ENCODE peak calls at places on chromosomes 11 and 22, in nine cellular contexts. S is body of pancreas; Z is chondrocyte; Y is memory B cell; N is kidney glomerular epithelial cell; A is NCI-H748 treated with DMSO at 0.1 percent for 48 hours; U is CD8-positive, alpha-beta memory T cell; O is NCI-H2081; G is left lobe of liver. F is an unnamed sample.

GRCh38 chr11:102239906-102240305 is 77.4 kb upstream of the BIRC3 start:
- DNase-seq in S (no peak), G (no peak), O (no peak), Y (no peak), Z (no peak), U (no peak), A (no peak), N (no peak), F (no peak)

GRCh38 chr11:36458129-36458918 is 51.7 kb downstream of the TRAF6 start:
- DNase-seq in O (no peak), A (no peak), U (no peak), Z (no peak), G (no peak), Y (no peak), S (no peak), N (no peak), F (no peak)

GRCh38 chr11:16741473-16741872 is 3.0 kb downstream of the C11orf58 start:
- DNase-seq in O (peak; percentile 43), A (no peak), S (no peak), Y (no peak), G (peak; percentile 54), U (no peak), N (no peak), Z (no peak), F (no peak)

GRCh38 chr11:86588566-86589090 is 83.8 kb downstream of the ME3 start:
- DNase-seq in A (no peak), N (peak; percentile 65), U (no peak), Z (no peak), O (peak; percentile 77), G (no peak), S (no peak), Y (no peak), F (peak; percentile 80)

GRCh38 chr11:119381186-119381988 is at the start of gene USP2:
- DNase-seq in Z (no peak), A (peak; percentile 83), S (peak; percentile 96), O (peak; percentile 97), N (peak; percentile 94), U (peak; percentile 97), Y (peak; percentile 99), G (peak; percentile 97), F (peak; percentile 97)

GRCh38 chr22:49244466-49245420 is 582.9 kb downstream of the BRD1 start:
- DNase-seq in A (no peak), G (peak; percentile 36), Y (no peak), Z (peak; percentile 68), S (no peak), O (no peak), U (no peak), N (no peak), F (no peak)

GRCh38 chr11:13384837-13385417 is 78.1 kb downstream of the BTBD10 start:
- DNase-seq in S (peak; percentile 25), Y (no peak), Z (no peak), G (no peak), A (peak; percentile 7), N (peak; percentile 49), U (no peak), O (peak; percentile 41), F (peak; percentile 25)

GRCh38 chr11:67396587-67397398 is 4.9 kb downstream of the PPP1CA start:
- DNase-seq in Z (no peak), G (no peak), U (peak; percentile 62), O (no peak), A (no peak), Y (no peak), S (no peak), N (no peak), F (no peak)

GRCh38 chr22:43255299-43255698 is 68.4 kb upstream of the TTLL12 start:
- DNase-seq in S (no peak), Z (no peak), O (no peak), A (no peak), G (no peak), U (no peak), N (no peak), Y (no peak), F (no peak)

GRCh38 chr22:30866811-30867271 is 101.7 kb downstream of the MORC2 start:
- DNase-seq in O (no peak), N (no peak), Z (no peak), G (peak; percentile 35), Y (no peak), U (no peak), S (no peak), A (no peak), F (no peak)

GRCh38 chr11:26730711-26731460 is 9.0 kb upstream of the SLC5A12 start:
- DNase-seq in A (no peak), N (peak; percentile 70), U (no peak), Y (no peak), Z (no peak), G (no peak), O (no peak), S (no peak), F (no peak)

GRCh38 chr11:60936467-60937143 is 12.3 kb downstream of the TMEM132A start:
- DNase-seq in S (no peak), O (no peak), Y (no peak), U (no peak), N (no peak), A (no peak), G (no peak), Z (no peak), F (no peak)

GRCh38 chr11:22456993-22457748 is 119.0 kb downstream of the SLC17A6 start:
- DNase-seq in O (no peak), A (no peak), N (no peak), U (no peak), S (peak; percentile 19), Z (no peak), Y (no peak), G (no peak), F (no peak)

GRCh38 chr11:114059278-114059983 is at the start of gene ZBTB16:
- DNase-seq in O (peak; percentile 54), N (no peak), S (peak; percentile 91), Z (peak; percentile 95), A (peak; percentile 23), Y (no peak), U (peak; percentile 68), G (peak; percentile 89), F (peak; percentile 73)

GRCh38 chr22:20013382-20013871 is 3.2 kb downstream of the ARVCF start:
- DNase-seq in A (peak; percentile 42), S (peak; percentile 47), G (no peak), O (no peak), Y (no peak), N (peak; percentile 11), Z (peak; percentile 90), U (peak; percentile 59), F (peak; percentile 57)

GRCh38 chr22:27130949-27131745 is 473.8 kb downstream of the MIAT start:
- DNase-seq in A (no peak), Z (no peak), O (no peak), U (no peak), N (peak; percentile 16), S (no peak), Y (no peak), G (no peak), F (no peak)

GRCh38 chr22:49406047-49406650 is 421.5 kb downstream of the BRD1 start:
- DNase-seq in A (no peak), Z (no peak), O (no peak), Y (no peak), G (peak; percentile 23), N (no peak), U (no peak), S (no peak), F (no peak)

GRCh38 chr11:88363566-88364169 is 26.1 kb upstream of the CTSC start:
- DNase-seq in Y (no peak), S (no peak), A (no peak), G (no peak), Z (no peak), N (no peak), O (no peak), U (no peak), F (no peak)

GRCh38 chr22:45684752-45685359 is 13.2 kb downstream of the ATXN10 start:
- DNase-seq in Y (no peak), G (no peak), N (no peak), A (no peak), U (no peak), S (no peak), Z (no peak), O (no peak), F (no peak)

GRCh38 chr11:20360650-20361049 is 2.9 kb upstream of the HTATIP2 start:
- DNase-seq in A (no peak), N (peak; percentile 32), G (peak; percentile 50), U (peak; percentile 61), Y (peak; percentile 25), O (no peak), Z (no peak), S (no peak), F (no peak)

GRCh38 chr11:118913411-118914125 is 12.2 kb downstream of the BCL9L start:
- DNase-seq in U (peak; percentile 78), A (no peak), S (peak; percentile 13), O (no peak), N (no peak), Y (no peak), G (no peak), Z (no peak), F (no peak)

GRCh38 chr11:61580292-61580888 is 486 bp downstream of the SYT7 start:
- DNase-seq in A (no peak), G (peak; percentile 51), Z (no peak), S (peak; percentile 40), U (no peak), N (no peak), O (peak; percentile 41), Y (peak; percentile 37), F (no peak)

GRCh38 chr22:39129746-39130145 is 22.7 kb downstream of the CBX7 start:
- DNase-seq in U (no peak), S (no peak), Y (no peak), A (no peak), O (no peak), N (no peak), G (no peak), Z (no peak), F (no peak)

GRCh38 chr11:763549-764321 is 13.6 kb downstream of the GATD1 start:
- DNase-seq in N (no peak), S (no peak), G (no peak), Z (no peak), O (no peak), U (no peak), Y (no peak), A (no peak), F (no peak)

GRCh38 chr11:86938900-86939880 is 16.0 kb downstream of the FZD4 start:
- DNase-seq in O (peak; percentile 46), Z (no peak), U (no peak), G (no peak), N (peak; percentile 42), S (peak; percentile 20), A (peak; percentile 15), Y (no peak), F (peak; percentile 70)

GRCh38 chr11:103109818-103110388 is 677 bp downstream of the DYNC2H1 start:
- DNase-seq in Y (no peak), N (peak; percentile 74), U (no peak), S (no peak), A (no peak), Z (no peak), O (no peak), G (no peak), F (no peak)

GRCh38 chr11:133977067-133977681 is 20.4 kb upstream of the IGSF9B start:
- DNase-seq in A (no peak), Z (no peak), U (no peak), N (no peak), O (no peak), S (no peak), G (no peak), Y (no peak), F (no peak)

GRCh38 chr22:40463727-40464126 is 93.3 kb downstream of the SGSM3 start:
- DNase-seq in G (no peak), A (no peak), Z (no peak), O (no peak), U (no peak), N (no peak), S (no peak), Y (no peak), F (no peak)

GRCh38 chr22:49958462-49958921 is 2.1 kb upstream of the PIM3 start:
- DNase-seq in G (no peak), U (no peak), A (no peak), O (no peak), N (no peak), S (peak; percentile 19), Y (no peak), Z (no peak), F (no peak)

GRCh38 chr11:2470495-2470894 is 25.7 kb downstream of the KCNQ1 start:
- DNase-seq in Y (no peak), O (no peak), U (no peak), G (no peak), N (no peak), A (no peak), S (no peak), Z (no peak), F (no peak)

GRCh38 chr22:38078046-38078840 is 5.7 kb downstream of the SLC16A8 start:
- DNase-seq in Y (no peak), S (no peak), G (no peak), Z (no peak), U (no peak), O (no peak), N (no peak), A (no peak), F (no peak)

F was measured in NCI-H1092 treated with DMSO at 0.1 percent for 48 hours.